ENCODE peak calls at places on chromosomes 1 and 21, in six cellular contexts. One of them, this sample, is unnamed. For H3K4me1, the result is how much of the 10 kb centered on the place peaks cover.

GRCh38 chr1:4463631-4464030 is 190.8 kb upstream of the AJAP1 start:
- DNase-seq in transverse colon: no peak
- DNase-seq in suprapubic skin: no peak
- DNase-seq in HepG2: no peak
- DNase-seq in prostate gland: no peak
- DNase-seq in stomach: no peak
- DNase-seq in this sample: no peak

GRCh38 chr1:234899041-234899787 is 229.4 kb downstream of the TOMM20 start:
- DNase-seq in stomach: peak
- DNase-seq in transverse colon: no peak
- DNase-seq in suprapubic skin: no peak
- DNase-seq in HepG2: peak
- DNase-seq in prostate gland: no peak
- DNase-seq in this sample: no peak

GRCh38 chr1:147073062-147073432 is 99.2 kb downstream of the PRKAB2 start:
- DNase-seq in suprapubic skin: no peak
- DNase-seq in stomach: no peak
- DNase-seq in prostate gland: no peak
- DNase-seq in transverse colon: no peak
- DNase-seq in HepG2: no peak
- DNase-seq in this sample: no peak

GRCh38 chr1:199410462-199410861 is 617.0 kb upstream of the NR5A2 start:
- DNase-seq in transverse colon: no peak
- DNase-seq in suprapubic skin: no peak
- DNase-seq in stomach: no peak
- DNase-seq in prostate gland: no peak
- DNase-seq in HepG2: no peak
- DNase-seq in this sample: no peak

GRCh38 chr1:236522937-236523703 is 662 bp upstream of the LGALS8 start:
- DNase-seq in stomach: peak
- DNase-seq in suprapubic skin: no peak
- DNase-seq in prostate gland: peak
- DNase-seq in HepG2: peak
- DNase-seq in transverse colon: peak
- DNase-seq in this sample: no peak

GRCh38 chr1:35929730-35930592 is 944 bp upstream of the AGO3 start:
- DNase-seq in prostate gland: peak
- DNase-seq in suprapubic skin: peak
- DNase-seq in stomach: peak
- DNase-seq in transverse colon: peak
- DNase-seq in HepG2: peak
- DNase-seq in this sample: no peak

GRCh38 chr1:241269116-241269515 is 87.9 kb downstream of the RGS7 start:
- DNase-seq in stomach: no peak
- DNase-seq in prostate gland: no peak
- DNase-seq in HepG2: peak
- DNase-seq in transverse colon: no peak
- DNase-seq in suprapubic skin: no peak
- DNase-seq in this sample: no peak

GRCh38 chr21:36422279-36423098 is 37.3 kb downstream of the CHAF1B start:
- DNase-seq in transverse colon: peak
- DNase-seq in HepG2: peak
- DNase-seq in prostate gland: peak
- DNase-seq in suprapubic skin: no peak
- DNase-seq in stomach: peak
- DNase-seq in this sample: no peak

GRCh38 chr1:155009221-155009711 is 6.7 kb downstream of the ZBTB7B start:
- DNase-seq in transverse colon: no peak
- DNase-seq in HepG2: no peak
- DNase-seq in suprapubic skin: no peak
- DNase-seq in stomach: no peak
- DNase-seq in prostate gland: no peak
- DNase-seq in this sample: no peak

GRCh38 chr1:181779343-181779742 is 282.2 kb downstream of the ZNF648 start:
- DNase-seq in transverse colon: no peak
- DNase-seq in HepG2: no peak
- DNase-seq in prostate gland: no peak
- DNase-seq in stomach: no peak
- DNase-seq in suprapubic skin: no peak
- DNase-seq in this sample: no peak

GRCh38 chr1:76115186-76115585 is 40.6 kb downstream of the ST6GALNAC3 start:
- DNase-seq in stomach: no peak
- DNase-seq in HepG2: no peak
- DNase-seq in prostate gland: no peak
- DNase-seq in transverse colon: no peak
- DNase-seq in suprapubic skin: no peak
- DNase-seq in this sample: no peak

GRCh38 chr1:11788549-11789053 is 17.2 kb downstream of the MTHFR start:
- DNase-seq in suprapubic skin: no peak
- DNase-seq in prostate gland: no peak
- DNase-seq in stomach: no peak
- DNase-seq in HepG2: no peak
- DNase-seq in transverse colon: no peak
- DNase-seq in this sample: no peak

GRCh38 chr1:11787804-11788436 is 17.8 kb downstream of the MTHFR start:
- DNase-seq in HepG2: no peak
- DNase-seq in transverse colon: no peak
- DNase-seq in suprapubic skin: no peak
- DNase-seq in prostate gland: no peak
- DNase-seq in stomach: no peak
- DNase-seq in this sample: no peak

GRCh38 chr1:11786168-11786567 is 19.6 kb downstream of the MTHFR start:
- DNase-seq in suprapubic skin: no peak
- DNase-seq in prostate gland: no peak
- DNase-seq in HepG2: no peak
- DNase-seq in transverse colon: no peak
- DNase-seq in stomach: no peak
- DNase-seq in this sample: no peak

GRCh38 chr1:11789126-11790067 is 16.4 kb downstream of the MTHFR start:
- DNase-seq in HepG2: no peak
- DNase-seq in transverse colon: no peak
- DNase-seq in stomach: no peak
- DNase-seq in prostate gland: no peak
- DNase-seq in suprapubic skin: no peak
- DNase-seq in this sample: no peak

DNA sequence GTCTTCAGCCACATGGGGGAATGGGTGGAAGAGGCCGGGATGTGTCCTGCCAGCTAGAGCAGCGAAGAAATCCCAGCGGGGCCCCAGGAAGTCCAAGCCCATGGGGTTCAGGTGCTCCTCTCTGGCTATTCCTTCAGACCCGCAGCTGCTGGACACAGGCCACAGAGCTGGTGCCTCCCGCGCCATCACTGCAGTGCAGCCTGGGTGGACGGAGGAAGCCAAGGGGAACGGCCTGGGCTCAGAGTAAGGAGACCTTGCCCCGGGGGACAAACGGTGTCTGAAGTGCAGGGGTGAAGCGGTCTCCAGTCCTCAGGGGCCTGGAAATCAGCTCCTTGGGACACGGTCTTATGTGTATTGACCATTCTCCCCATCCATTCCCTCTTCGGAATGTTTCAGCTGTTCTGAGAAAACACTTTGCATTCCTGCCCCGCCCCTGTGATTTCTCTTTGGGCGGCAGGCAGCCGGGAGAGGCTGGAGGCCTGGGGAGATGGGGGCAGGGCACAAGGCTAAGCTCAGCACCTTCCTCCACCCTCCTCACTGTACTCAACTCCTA is 18.4 kb downstream of the MTHFR start:
- DNase-seq in transverse colon: peak
- DNase-seq in stomach: peak
- DNase-seq in suprapubic skin: peak
- DNase-seq in HepG2: no peak
- DNase-seq in prostate gland: no peak
- DNase-seq in this sample: no peak
- TF ChIP-seq POLR2AphosphoS5 in transverse colon: peak
- TF ChIP-seq POLR2AphosphoS5 in stomach: peak
- TF ChIP-seq POLR2AphosphoS5 in suprapubic skin: peak
- TF ChIP-seq POLR2AphosphoS5 in HepG2: no peak
- TF ChIP-seq POLR2AphosphoS5 in prostate gland: peak
- TF ChIP-seq POLR2AphosphoS5 in this sample: no peak

GRCh38 chr21:44065428-44065827 is 41.8 kb upstream of the PWP2 start:
- DNase-seq in prostate gland: no peak
- DNase-seq in stomach: peak
- DNase-seq in suprapubic skin: peak
- DNase-seq in HepG2: no peak
- DNase-seq in transverse colon: peak
- DNase-seq in this sample: no peak

GRCh38 chr21:44064852-44065403 is 42.3 kb upstream of the PWP2 start:
- DNase-seq in prostate gland: no peak
- DNase-seq in transverse colon: no peak
- DNase-seq in HepG2: no peak
- DNase-seq in suprapubic skin: no peak
- DNase-seq in stomach: no peak
- DNase-seq in this sample: no peak

GRCh38 chr21:44063151-44063912 is 43.9 kb upstream of the PWP2 start:
- DNase-seq in stomach: no peak
- DNase-seq in suprapubic skin: peak
- DNase-seq in transverse colon: no peak
- DNase-seq in HepG2: no peak
- DNase-seq in prostate gland: no peak
- DNase-seq in this sample: no peak

GRCh38 chr21:44067011-44067839 is 40.0 kb upstream of the PWP2 start:
- DNase-seq in prostate gland: no peak
- DNase-seq in suprapubic skin: peak
- DNase-seq in HepG2: peak
- DNase-seq in stomach: no peak
- DNase-seq in transverse colon: no peak
- DNase-seq in this sample: no peak

DNA sequence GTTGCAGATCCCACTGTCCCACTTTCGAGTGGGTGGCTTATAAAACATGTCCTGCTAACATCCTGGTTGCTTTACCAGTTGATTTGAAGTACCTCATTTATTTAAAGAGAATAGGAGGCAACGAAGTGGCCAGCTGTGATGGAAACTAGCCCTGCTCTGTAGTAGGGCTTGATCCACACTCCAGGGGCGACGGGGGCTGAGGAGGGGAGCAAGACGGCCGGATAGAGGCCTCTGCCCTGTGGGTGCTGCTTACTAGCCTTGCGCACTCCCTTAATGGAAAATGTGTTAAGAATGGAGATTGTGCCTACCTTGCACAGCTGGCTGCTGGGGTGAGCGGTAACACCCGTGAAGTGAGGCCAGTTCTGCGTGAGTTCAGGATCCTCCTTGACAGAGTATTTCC is 41.1 kb upstream of the PWP2 start:
- DNase-seq in suprapubic skin: peak
- DNase-seq in transverse colon: no peak
- DNase-seq in HepG2: no peak
- DNase-seq in prostate gland: no peak
- DNase-seq in stomach: no peak
- DNase-seq in this sample: no peak
- H3K4me1 ChIP-seq in suprapubic skin: under half
- H3K4me1 ChIP-seq in transverse colon: under half
- H3K4me1 ChIP-seq in HepG2: under half
- H3K4me1 ChIP-seq in prostate gland: under half
- H3K4me1 ChIP-seq in stomach: under half
- H3K4me1 ChIP-seq in this sample: under half

GRCh38 chr1:85275701-85276289 is 637 bp downstream of the BCL10 start:
- DNase-seq in suprapubic skin: no peak
- DNase-seq in prostate gland: no peak
- DNase-seq in transverse colon: peak
- DNase-seq in HepG2: no peak
- DNase-seq in stomach: no peak
- DNase-seq in this sample: no peak

GRCh38 chr1:85277802-85278201 is 1.4 kb upstream of the BCL10 start:
- DNase-seq in HepG2: no peak
- DNase-seq in suprapubic skin: no peak
- DNase-seq in stomach: no peak
- DNase-seq in prostate gland: no peak
- DNase-seq in transverse colon: no peak
- DNase-seq in this sample: no peak

GRCh38 chr1:85277027-85277625 is 694 bp upstream of the BCL10 start:
- DNase-seq in transverse colon: no peak
- DNase-seq in prostate gland: no peak
- DNase-seq in HepG2: no peak
- DNase-seq in stomach: no peak
- DNase-seq in suprapubic skin: no peak
- DNase-seq in this sample: no peak

GRCh38 chr1:85274969-85275453 is 1.4 kb downstream of the BCL10 start:
- DNase-seq in suprapubic skin: no peak
- DNase-seq in stomach: no peak
- DNase-seq in transverse colon: no peak
- DNase-seq in HepG2: peak
- DNase-seq in prostate gland: no peak
- DNase-seq in this sample: no peak

DNA sequence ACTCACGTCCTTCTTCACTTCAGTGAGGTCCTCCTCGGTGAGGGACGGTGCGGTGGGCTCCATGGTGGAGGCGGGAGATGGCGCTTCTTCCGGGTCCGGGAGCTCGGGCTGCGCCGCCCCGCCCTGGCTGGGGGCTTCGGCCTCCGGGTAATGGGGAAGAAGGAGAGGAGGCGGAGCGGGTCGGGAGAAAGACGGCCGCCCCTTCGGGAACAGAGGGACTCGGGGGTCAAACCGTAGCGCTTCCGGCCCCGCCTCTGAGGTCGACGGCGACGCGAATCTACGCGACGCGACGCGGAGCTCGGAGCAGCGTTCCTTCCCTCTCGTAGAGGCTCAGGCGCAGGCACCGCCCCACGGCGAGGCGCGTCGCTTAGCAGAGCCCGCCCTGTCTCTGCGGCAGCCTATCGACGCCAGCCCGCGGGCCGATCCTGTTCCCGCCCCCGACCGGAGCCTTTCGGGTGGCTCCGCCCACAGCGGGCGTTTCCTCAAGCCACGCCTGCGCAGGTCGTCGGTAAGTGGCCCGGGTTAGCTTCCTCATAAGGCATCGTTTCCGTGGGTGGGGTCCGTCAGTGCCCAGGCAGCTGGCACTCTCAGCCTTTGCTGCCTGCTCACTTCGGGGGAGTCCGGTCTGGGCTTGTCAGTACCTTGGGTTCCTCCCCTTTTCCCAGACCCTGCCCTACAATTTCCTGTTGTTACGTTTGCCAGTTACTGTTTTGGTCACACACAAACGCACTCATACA is at the start of gene BCL10:
- DNase-seq in transverse colon: peak
- DNase-seq in stomach: peak
- DNase-seq in HepG2: peak
- DNase-seq in prostate gland: peak
- DNase-seq in suprapubic skin: peak
- DNase-seq in this sample: peak
- TF ChIP-seq POLR2AphosphoS5 in transverse colon: peak
- TF ChIP-seq POLR2AphosphoS5 in stomach: peak
- TF ChIP-seq POLR2AphosphoS5 in HepG2: peak
- TF ChIP-seq POLR2AphosphoS5 in prostate gland: peak
- TF ChIP-seq POLR2AphosphoS5 in suprapubic skin: peak
- TF ChIP-seq POLR2AphosphoS5 in this sample: peak

GRCh38 chr1:158752155-158752712 is 2.3 kb upstream of the OR6K6 start:
- DNase-seq in transverse colon: no peak
- DNase-seq in prostate gland: no peak
- DNase-seq in HepG2: no peak
- DNase-seq in suprapubic skin: no peak
- DNase-seq in stomach: no peak
- DNase-seq in this sample: no peak

DNA sequence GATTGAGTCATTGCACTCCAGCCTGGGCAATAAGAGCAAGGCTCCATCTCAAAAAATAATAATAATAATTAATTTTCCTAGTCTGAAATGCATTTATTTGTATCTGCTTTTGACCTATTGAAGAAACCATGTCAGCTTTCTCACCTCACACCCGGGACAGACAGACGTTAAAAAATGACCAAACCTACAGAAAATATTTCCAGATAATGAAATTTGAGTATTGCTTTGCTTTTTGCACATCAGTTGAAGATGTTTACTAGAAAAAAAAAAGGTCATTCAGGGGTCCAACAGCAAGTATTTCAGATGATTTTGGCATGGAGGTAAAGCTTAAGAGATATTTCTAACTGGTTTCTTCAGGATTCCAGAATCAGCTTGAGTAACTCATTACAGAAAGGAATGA is at the start of gene OR6K6:
- DNase-seq in HepG2: no peak
- DNase-seq in stomach: no peak
- DNase-seq in suprapubic skin: no peak
- DNase-seq in transverse colon: no peak
- DNase-seq in prostate gland: no peak
- DNase-seq in this sample: no peak
- H3K4me1 ChIP-seq in HepG2: under half
- H3K4me1 ChIP-seq in stomach: under half
- H3K4me1 ChIP-seq in suprapubic skin: under half
- H3K4me1 ChIP-seq in transverse colon: under half
- H3K4me1 ChIP-seq in prostate gland: under half
- H3K4me1 ChIP-seq in this sample: under half